ENCODE peak calls at places on chromosomes 13 and 19, in six cellular contexts. I is neural crest cell, G is tibial nerve, E is progenitor cell of endocrine pancreas, W is upper lobe of right lung, V is HFFc6. U is an unnamed sample.
A peak's percentile ranks its signal among the peaks of the same experiment; 100 is the strongest.

GRCh38 chr19:47377208-47377701 is 28.1 kb downstream of the DHX34 start:
- DNase-seq in I (no peak), G (no peak), E (no peak), W (no peak), V (no peak), U (no peak)

GRCh38 chr13:98972627-98973026 is 5.2 kb downstream of the DOCK9 start:
- DNase-seq in I (no peak), G (no peak), E (no peak), W (no peak), V (peak; percentile 85), U (no peak)

GRCh38 chr19:47157455-47158321 is 27.1 kb downstream of the SAE1 start:
- DNase-seq in I (peak; percentile 47), G (peak; percentile 24), E (peak; percentile 11), W (no peak), V (peak; percentile 71), U (no peak)

GRCh38 chr13:96052655-96053002 is 572 bp downstream of the UGGT2 start:
- DNase-seq in I (no peak), G (no peak), E (no peak), W (no peak), V (peak; percentile 43), U (no peak)

GRCh38 chr19:15495151-15495550 is 13.2 kb upstream of the CYP4F22 start:
- DNase-seq in I (no peak), G (no peak), E (no peak), W (no peak), V (no peak), U (no peak)

GRCh38 chr19:35266904-35267817 is 1.6 kb upstream of the USF2 start:
- DNase-seq in I (peak; percentile 34), G (peak; percentile 40), E (no peak), W (peak; percentile 82), V (no peak), U (peak; percentile 47)

GRCh38 chr19:13784731-13785452 is 10.4 kb upstream of the ZSWIM4 start:
- DNase-seq in I (peak; percentile 63), G (peak; percentile 60), E (peak; percentile 40), W (peak; percentile 92), V (peak; percentile 58), U (peak; percentile 72)

GRCh38 chr13:36366023-36366422 is 19.8 kb upstream of the SPART start:
- DNase-seq in I (no peak), G (no peak), E (no peak), W (no peak), V (no peak), U (no peak)

GRCh38 chr13:113937073-113937472 is 36.8 kb downstream of the C13orf46 start:
- DNase-seq in I (no peak), G (no peak), E (no peak), W (peak; percentile 29), V (no peak), U (no peak)

GRCh38 chr19:4373601-4374441 is 26.5 kb downstream of the SH3GL1 start:
- DNase-seq in I (no peak), G (no peak), E (no peak), W (no peak), V (peak; percentile 19), U (no peak)

GRCh38 chr13:75226755-75227435 is 255.1 kb downstream of the TBC1D4 start:
- DNase-seq in I (no peak), G (no peak), E (no peak), W (no peak), V (peak; percentile 93), U (no peak)

GRCh38 chr19:55423225-55423967 is 15.8 kb upstream of the UBE2S start:
- DNase-seq in I (no peak), G (no peak), E (no peak), W (no peak), V (no peak), U (no peak)

GRCh38 chr19:11673608-11674041 is 65.1 kb downstream of the ZNF823 start:
- DNase-seq in I (peak; percentile 75), G (peak; percentile 41), E (peak; percentile 33), W (peak; percentile 87), V (peak; percentile 5), U (peak; percentile 91)

GRCh38 chr19:4302238-4302630 is at the start of gene TMIGD2:
- DNase-seq in I (no peak), G (no peak), E (no peak), W (no peak), V (no peak), U (no peak)

GRCh38 chr13:80047406-80047805 is 293.5 kb downstream of the SPRY2 start:
- DNase-seq in I (no peak), G (no peak), E (no peak), W (no peak), V (peak; percentile 62), U (no peak)

GRCh38 chr13:93698016-93698613 is 471.5 kb downstream of the GPC6 start:
- DNase-seq in I (no peak), G (no peak), E (no peak), W (no peak), V (no peak), U (no peak)

GRCh38 chr13:98547455-98547854 is 29.5 kb downstream of the STK24 start:
- DNase-seq in I (no peak), G (no peak), E (no peak), W (no peak), V (no peak), U (no peak)

GRCh38 chr13:42747399-42747873 is 33.9 kb upstream of the FAM216B start:
- DNase-seq in I (no peak), G (no peak), E (no peak), W (no peak), V (peak; percentile 100), U (no peak)

GRCh38 chr19:3743486-3743885 is 18.0 kb downstream of the APBA3 start:
- DNase-seq in I (no peak), G (no peak), E (no peak), W (no peak), V (no peak), U (no peak)

GRCh38 chr13:81302125-81302524 is 961.2 kb upstream of the SPRY2 start:
- DNase-seq in I (no peak), G (no peak), E (no peak), W (no peak), V (no peak), U (no peak)

GRCh38 chr19:33720155-33720493 is 76.5 kb upstream of the KCTD15 start:
- DNase-seq in I (no peak), G (no peak), E (no peak), W (no peak), V (no peak), U (no peak)

GRCh38 chr19:13181747-13182388 is 31.7 kb downstream of the IER2 start:
- DNase-seq in I (no peak), G (peak; percentile 50), E (no peak), W (peak; percentile 67), V (peak; percentile 50), U (no peak)

GRCh38 chr13:33519561-33520479 is 234.3 kb upstream of the STARD13 start:
- DNase-seq in I (no peak), G (no peak), E (no peak), W (no peak), V (peak; percentile 83), U (no peak)

GRCh38 chr19:13835791-13836723 is 40.8 kb downstream of the ZSWIM4 start:
- DNase-seq in I (no peak), G (no peak), E (no peak), W (peak; percentile 77), V (peak; percentile 43), U (no peak)

GRCh38 chr19:32558607-32559228 is 22.3 kb upstream of the PDCD5 start:
- DNase-seq in I (no peak), G (no peak), E (no peak), W (no peak), V (no peak), U (no peak)

GRCh38 chr19:18460313-18460712 is 22.4 kb upstream of the ISYNA1 start:
- DNase-seq in I (no peak), G (peak; percentile 51), E (no peak), W (no peak), V (peak; percentile 35), U (no peak)

GRCh38 chr19:45973564-45974338 is at the start of gene NOVA2:
- DNase-seq in I (peak; percentile 89), G (peak; percentile 43), E (peak; percentile 41), W (peak; percentile 76), V (no peak), U (peak; percentile 99)

GRCh38 chr13:42645717-42646116 is 71.8 kb downstream of the TNFSF11 start:
- DNase-seq in I (no peak), G (no peak), E (no peak), W (no peak), V (no peak), U (no peak)

DNA sequence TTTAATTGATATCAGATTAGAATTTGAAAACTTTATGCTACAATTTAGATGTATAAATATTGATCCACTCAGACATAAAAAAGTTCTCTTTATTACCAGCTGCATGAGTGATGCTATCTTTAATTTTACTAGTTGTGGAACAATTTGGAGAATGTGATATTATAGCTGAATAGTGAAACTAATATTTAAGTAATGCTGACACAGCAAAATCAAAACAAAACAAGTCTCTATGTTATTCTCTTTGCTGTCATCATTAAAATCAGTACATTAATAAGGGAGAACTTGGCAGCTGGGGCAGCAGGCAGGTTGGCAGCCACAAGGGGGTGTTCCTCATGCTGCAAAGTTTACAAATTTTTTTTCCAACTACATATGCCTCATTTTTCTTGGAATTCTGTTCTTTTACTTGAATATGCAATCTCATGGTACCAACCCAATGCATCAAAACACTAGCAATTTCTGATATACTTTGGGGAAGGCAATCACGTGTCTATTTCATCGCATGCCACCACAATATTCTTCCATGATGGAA is 585.3 kb downstream of the FGF9 start:
- DNase-seq in I (no peak), G (no peak), E (no peak), W (no peak), V (no peak), U (no peak)
- TF ChIP-seq CTCF in I (peak; percentile 54), G (no peak), E (peak; percentile 40), W (peak; percentile 8), V (peak; percentile 24), U (no peak)

DNA sequence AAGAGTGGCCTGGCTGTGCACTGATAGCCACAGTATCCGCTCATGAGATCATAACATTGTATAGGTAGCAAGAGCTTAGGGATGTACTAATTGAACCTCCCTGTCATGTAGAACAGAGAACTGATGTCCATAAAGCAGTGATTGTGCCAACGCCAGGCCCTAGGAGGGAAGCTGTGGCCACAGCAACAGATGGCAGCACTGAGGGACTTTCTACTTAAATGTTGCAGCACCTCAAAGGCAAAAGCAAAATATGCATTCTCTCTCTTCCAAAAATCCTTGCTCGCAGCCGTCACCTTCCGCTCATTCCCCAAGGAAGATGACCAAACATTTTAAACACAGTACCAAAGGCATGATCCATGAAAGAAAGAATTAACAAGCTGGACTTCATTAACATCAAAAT is 32.3 kb downstream of the COL4A1 start:
- DNase-seq in I (no peak), G (no peak), E (no peak), W (no peak), V (no peak), U (no peak)
- TF ChIP-seq CTCF in I (no peak), G (no peak), E (no peak), W (peak; percentile 24), V (peak; percentile 49), U (no peak)

GRCh38 chr19:959935-960502 is 24.1 kb upstream of the WDR18 start:
- DNase-seq in I (no peak), G (no peak), E (no peak), W (no peak), V (no peak), U (no peak)
- TF ChIP-seq CTCF in I (no peak), G (no peak), E (peak; percentile 31), W (no peak), V (peak; percentile 26), U (no peak)

GRCh38 chr19:28727133-28727834 is 485.7 kb downstream of the UQCRFS1 start:
- DNase-seq in I (no peak), G (no peak), E (no peak), W (peak; percentile 65), V (no peak), U (peak; percentile 78)
- TF ChIP-seq CTCF in I (no peak), G (no peak), E (no peak), W (no peak), V (peak; percentile 13), U (peak; percentile 67)

GRCh38 chr19:42113641-42114348 is 18.5 kb downstream of the POU2F2 start:
- DNase-seq in I (no peak), G (no peak), E (no peak), W (no peak), V (peak; percentile 98), U (peak; percentile 88)
- TF ChIP-seq CTCF in I (no peak), G (no peak), E (peak; percentile 15), W (no peak), V (peak; percentile 68), U (no peak)